ENCODE peak calls at places on chromosomes 1 and 21, in five cellular contexts. One of them, this sample, is unnamed.

GRCh38 chr1:46757256-46757955 is 38.5 kb upstream of the EFCAB14 start:
- DNase-seq in prostate gland: peak; percentile 42
- DNase-seq in ELF-1: peak; percentile 82
- DNase-seq in GM10248: no peak
- DNase-seq in stimulated activated CD4-positive, alpha-beta T cell treated with anti-CD3 and anti-CD28 coated beads, Interleukin-12 subunit alpha, Interleukin-12 subunit beta, amount 100 ng/mL, for 48 hours: no peak
- DNase-seq in this sample: peak; percentile 89

GRCh38 chr1:94723899-94724298 is 96.3 kb upstream of the SLC44A3 start:
- DNase-seq in ELF-1: no peak
- DNase-seq in prostate gland: no peak
- DNase-seq in stimulated activated CD4-positive, alpha-beta T cell treated with anti-CD3 and anti-CD28 coated beads, Interleukin-12 subunit alpha, Interleukin-12 subunit beta, amount 100 ng/mL, for 48 hours: no peak
- DNase-seq in GM10248: no peak
- DNase-seq in this sample: no peak

GRCh38 chr1:200240655-200241054 is 169.2 kb downstream of the ZNF281 start:
- DNase-seq in ELF-1: no peak
- DNase-seq in GM10248: no peak
- DNase-seq in stimulated activated CD4-positive, alpha-beta T cell treated with anti-CD3 and anti-CD28 coated beads, Interleukin-12 subunit alpha, Interleukin-12 subunit beta, amount 100 ng/mL, for 48 hours: no peak
- DNase-seq in prostate gland: no peak
- DNase-seq in this sample: no peak

GRCh38 chr1:76313304-76313703 is 238.8 kb downstream of the ST6GALNAC3 start:
- DNase-seq in prostate gland: no peak
- DNase-seq in ELF-1: no peak
- DNase-seq in stimulated activated CD4-positive, alpha-beta T cell treated with anti-CD3 and anti-CD28 coated beads, Interleukin-12 subunit alpha, Interleukin-12 subunit beta, amount 100 ng/mL, for 48 hours: no peak
- DNase-seq in GM10248: no peak
- DNase-seq in this sample: no peak

GRCh38 chr21:25934771-25935224 is 200.0 kb downstream of the GABPA start:
- DNase-seq in stimulated activated CD4-positive, alpha-beta T cell treated with anti-CD3 and anti-CD28 coated beads, Interleukin-12 subunit alpha, Interleukin-12 subunit beta, amount 100 ng/mL, for 48 hours: no peak
- DNase-seq in GM10248: no peak
- DNase-seq in prostate gland: peak; percentile 84
- DNase-seq in ELF-1: peak; percentile 18
- DNase-seq in this sample: peak; percentile 26

GRCh38 chr1:58249729-58250586 is 296.6 kb downstream of the OMA1 start:
- DNase-seq in GM10248: peak; percentile 22
- DNase-seq in stimulated activated CD4-positive, alpha-beta T cell treated with anti-CD3 and anti-CD28 coated beads, Interleukin-12 subunit alpha, Interleukin-12 subunit beta, amount 100 ng/mL, for 48 hours: no peak
- DNase-seq in prostate gland: no peak
- DNase-seq in ELF-1: peak; percentile 79
- DNase-seq in this sample: no peak

GRCh38 chr1:150692720-150693119 is 4.2 kb downstream of the GOLPH3L start:
- DNase-seq in GM10248: no peak
- DNase-seq in stimulated activated CD4-positive, alpha-beta T cell treated with anti-CD3 and anti-CD28 coated beads, Interleukin-12 subunit alpha, Interleukin-12 subunit beta, amount 100 ng/mL, for 48 hours: no peak
- DNase-seq in ELF-1: no peak
- DNase-seq in prostate gland: no peak
- DNase-seq in this sample: no peak

GRCh38 chr1:37862330-37862729 is 2.9 kb upstream of the MTF1 start:
- DNase-seq in ELF-1: no peak
- DNase-seq in prostate gland: no peak
- DNase-seq in stimulated activated CD4-positive, alpha-beta T cell treated with anti-CD3 and anti-CD28 coated beads, Interleukin-12 subunit alpha, Interleukin-12 subunit beta, amount 100 ng/mL, for 48 hours: no peak
- DNase-seq in GM10248: no peak
- DNase-seq in this sample: no peak

GRCh38 chr21:38410451-38410850 is 87.8 kb downstream of the ERG start:
- DNase-seq in GM10248: no peak
- DNase-seq in stimulated activated CD4-positive, alpha-beta T cell treated with anti-CD3 and anti-CD28 coated beads, Interleukin-12 subunit alpha, Interleukin-12 subunit beta, amount 100 ng/mL, for 48 hours: no peak
- DNase-seq in ELF-1: no peak
- DNase-seq in prostate gland: no peak
- DNase-seq in this sample: no peak

GRCh38 chr1:116711061-116711582 is 43.1 kb upstream of the CD2 start:
- DNase-seq in stimulated activated CD4-positive, alpha-beta T cell treated with anti-CD3 and anti-CD28 coated beads, Interleukin-12 subunit alpha, Interleukin-12 subunit beta, amount 100 ng/mL, for 48 hours: no peak
- DNase-seq in GM10248: no peak
- DNase-seq in ELF-1: peak; percentile 39
- DNase-seq in prostate gland: no peak
- DNase-seq in this sample: peak; percentile 51

GRCh38 chr1:226628624-226629155 is 80.1 kb downstream of the STUM start:
- DNase-seq in prostate gland: no peak
- DNase-seq in GM10248: no peak
- DNase-seq in stimulated activated CD4-positive, alpha-beta T cell treated with anti-CD3 and anti-CD28 coated beads, Interleukin-12 subunit alpha, Interleukin-12 subunit beta, amount 100 ng/mL, for 48 hours: no peak
- DNase-seq in ELF-1: no peak
- DNase-seq in this sample: no peak

GRCh38 chr1:152035406-152036315 is 1.1 kb downstream of the S100A11 start:
- DNase-seq in ELF-1: peak; percentile 55
- DNase-seq in GM10248: no peak
- DNase-seq in prostate gland: peak; percentile 49
- DNase-seq in stimulated activated CD4-positive, alpha-beta T cell treated with anti-CD3 and anti-CD28 coated beads, Interleukin-12 subunit alpha, Interleukin-12 subunit beta, amount 100 ng/mL, for 48 hours: no peak
- DNase-seq in this sample: peak; percentile 26

GRCh38 chr1:107862064-107862463 is 102.9 kb downstream of the VAV3 start:
- DNase-seq in ELF-1: no peak
- DNase-seq in prostate gland: no peak
- DNase-seq in GM10248: no peak
- DNase-seq in stimulated activated CD4-positive, alpha-beta T cell treated with anti-CD3 and anti-CD28 coated beads, Interleukin-12 subunit alpha, Interleukin-12 subunit beta, amount 100 ng/mL, for 48 hours: no peak
- DNase-seq in this sample: no peak

GRCh38 chr1:211036701-211037494 is 97.0 kb downstream of the KCNH1 start:
- DNase-seq in ELF-1: peak; percentile 11
- DNase-seq in GM10248: no peak
- DNase-seq in stimulated activated CD4-positive, alpha-beta T cell treated with anti-CD3 and anti-CD28 coated beads, Interleukin-12 subunit alpha, Interleukin-12 subunit beta, amount 100 ng/mL, for 48 hours: no peak
- DNase-seq in prostate gland: no peak
- DNase-seq in this sample: no peak

GRCh38 chr1:110503471-110503870 is 15.5 kb downstream of the KCNA10 start:
- DNase-seq in stimulated activated CD4-positive, alpha-beta T cell treated with anti-CD3 and anti-CD28 coated beads, Interleukin-12 subunit alpha, Interleukin-12 subunit beta, amount 100 ng/mL, for 48 hours: no peak
- DNase-seq in ELF-1: no peak
- DNase-seq in prostate gland: no peak
- DNase-seq in GM10248: no peak
- DNase-seq in this sample: no peak

GRCh38 chr1:207308451-207309190 is 12.9 kb upstream of the CD55 start:
- DNase-seq in stimulated activated CD4-positive, alpha-beta T cell treated with anti-CD3 and anti-CD28 coated beads, Interleukin-12 subunit alpha, Interleukin-12 subunit beta, amount 100 ng/mL, for 48 hours: no peak
- DNase-seq in prostate gland: no peak
- DNase-seq in ELF-1: no peak
- DNase-seq in GM10248: no peak
- DNase-seq in this sample: no peak

GRCh38 chr1:41474490-41475271 is 9.8 kb downstream of the EDN2 start:
- DNase-seq in stimulated activated CD4-positive, alpha-beta T cell treated with anti-CD3 and anti-CD28 coated beads, Interleukin-12 subunit alpha, Interleukin-12 subunit beta, amount 100 ng/mL, for 48 hours: no peak
- DNase-seq in ELF-1: peak; percentile 68
- DNase-seq in prostate gland: peak; percentile 75
- DNase-seq in GM10248: no peak
- DNase-seq in this sample: peak; percentile 92

GRCh38 chr1:212413902-212414327 is 771 bp downstream of the PACC1 start:
- DNase-seq in prostate gland: no peak
- DNase-seq in GM10248: peak; percentile 46
- DNase-seq in stimulated activated CD4-positive, alpha-beta T cell treated with anti-CD3 and anti-CD28 coated beads, Interleukin-12 subunit alpha, Interleukin-12 subunit beta, amount 100 ng/mL, for 48 hours: no peak
- DNase-seq in ELF-1: no peak
- DNase-seq in this sample: no peak

GRCh38 chr21:16248705-16249104 is 518.9 kb downstream of the USP25 start:
- DNase-seq in prostate gland: no peak
- DNase-seq in ELF-1: no peak
- DNase-seq in stimulated activated CD4-positive, alpha-beta T cell treated with anti-CD3 and anti-CD28 coated beads, Interleukin-12 subunit alpha, Interleukin-12 subunit beta, amount 100 ng/mL, for 48 hours: no peak
- DNase-seq in GM10248: no peak
- DNase-seq in this sample: no peak

GRCh38 chr1:93577536-93578432 is 103.9 kb downstream of the BCAR3 start:
- DNase-seq in prostate gland: no peak
- DNase-seq in GM10248: no peak
- DNase-seq in ELF-1: no peak
- DNase-seq in stimulated activated CD4-positive, alpha-beta T cell treated with anti-CD3 and anti-CD28 coated beads, Interleukin-12 subunit alpha, Interleukin-12 subunit beta, amount 100 ng/mL, for 48 hours: no peak
- DNase-seq in this sample: peak; percentile 67

GRCh38 chr1:119327436-119328155 is 41.0 kb upstream of the HAO2 start:
- DNase-seq in stimulated activated CD4-positive, alpha-beta T cell treated with anti-CD3 and anti-CD28 coated beads, Interleukin-12 subunit alpha, Interleukin-12 subunit beta, amount 100 ng/mL, for 48 hours: no peak
- DNase-seq in prostate gland: peak; percentile 68
- DNase-seq in GM10248: no peak
- DNase-seq in ELF-1: peak; percentile 94
- DNase-seq in this sample: peak; percentile 66

GRCh38 chr1:85451236-85451830 is 13.6 kb downstream of the DDAH1 start:
- DNase-seq in stimulated activated CD4-positive, alpha-beta T cell treated with anti-CD3 and anti-CD28 coated beads, Interleukin-12 subunit alpha, Interleukin-12 subunit beta, amount 100 ng/mL, for 48 hours: no peak
- DNase-seq in prostate gland: no peak
- DNase-seq in GM10248: no peak
- DNase-seq in ELF-1: no peak
- DNase-seq in this sample: no peak

GRCh38 chr21:32991299-32991850 is 34.4 kb upstream of the OLIG2 start:
- DNase-seq in prostate gland: no peak
- DNase-seq in ELF-1: no peak
- DNase-seq in stimulated activated CD4-positive, alpha-beta T cell treated with anti-CD3 and anti-CD28 coated beads, Interleukin-12 subunit alpha, Interleukin-12 subunit beta, amount 100 ng/mL, for 48 hours: no peak
- DNase-seq in GM10248: no peak
- DNase-seq in this sample: no peak

GRCh38 chr1:247409869-247410544 is 6.0 kb upstream of the NLRP3 start:
- DNase-seq in stimulated activated CD4-positive, alpha-beta T cell treated with anti-CD3 and anti-CD28 coated beads, Interleukin-12 subunit alpha, Interleukin-12 subunit beta, amount 100 ng/mL, for 48 hours: peak; percentile 28
- DNase-seq in prostate gland: no peak
- DNase-seq in ELF-1: no peak
- DNase-seq in GM10248: peak; percentile 85
- DNase-seq in this sample: no peak

GRCh38 chr21:41726970-41727783 is 39.7 kb downstream of the RIPK4 start:
- DNase-seq in stimulated activated CD4-positive, alpha-beta T cell treated with anti-CD3 and anti-CD28 coated beads, Interleukin-12 subunit alpha, Interleukin-12 subunit beta, amount 100 ng/mL, for 48 hours: no peak
- DNase-seq in ELF-1: peak; percentile 34
- DNase-seq in GM10248: no peak
- DNase-seq in prostate gland: peak; percentile 86
- DNase-seq in this sample: peak; percentile 18

GRCh38 chr1:151164732-151165280 is 896 bp downstream of the LYSMD1 start:
- DNase-seq in GM10248: no peak
- DNase-seq in stimulated activated CD4-positive, alpha-beta T cell treated with anti-CD3 and anti-CD28 coated beads, Interleukin-12 subunit alpha, Interleukin-12 subunit beta, amount 100 ng/mL, for 48 hours: no peak
- DNase-seq in prostate gland: no peak
- DNase-seq in ELF-1: no peak
- DNase-seq in this sample: no peak

GRCh38 chr1:153431928-153432327 is 15.6 kb downstream of the S100A7A start:
- DNase-seq in ELF-1: no peak
- DNase-seq in GM10248: no peak
- DNase-seq in stimulated activated CD4-positive, alpha-beta T cell treated with anti-CD3 and anti-CD28 coated beads, Interleukin-12 subunit alpha, Interleukin-12 subunit beta, amount 100 ng/mL, for 48 hours: no peak
- DNase-seq in prostate gland: no peak
- DNase-seq in this sample: no peak

GRCh38 chr1:88519156-88519555 is 164.9 kb upstream of the PKN2 start:
- DNase-seq in ELF-1: no peak
- DNase-seq in prostate gland: no peak
- DNase-seq in stimulated activated CD4-positive, alpha-beta T cell treated with anti-CD3 and anti-CD28 coated beads, Interleukin-12 subunit alpha, Interleukin-12 subunit beta, amount 100 ng/mL, for 48 hours: no peak
- DNase-seq in GM10248: no peak
- DNase-seq in this sample: no peak

GRCh38 chr1:151819951-151820623 is 11.5 kb downstream of the RORC start:
- DNase-seq in stimulated activated CD4-positive, alpha-beta T cell treated with anti-CD3 and anti-CD28 coated beads, Interleukin-12 subunit alpha, Interleukin-12 subunit beta, amount 100 ng/mL, for 48 hours: no peak
- DNase-seq in GM10248: no peak
- DNase-seq in ELF-1: no peak
- DNase-seq in prostate gland: no peak
- DNase-seq in this sample: peak; percentile 21

GRCh38 chr1:230356190-230356589 is 69.9 kb downstream of the PGBD5 start:
- DNase-seq in ELF-1: no peak
- DNase-seq in prostate gland: no peak
- DNase-seq in stimulated activated CD4-positive, alpha-beta T cell treated with anti-CD3 and anti-CD28 coated beads, Interleukin-12 subunit alpha, Interleukin-12 subunit beta, amount 100 ng/mL, for 48 hours: no peak
- DNase-seq in GM10248: no peak
- DNase-seq in this sample: no peak

GRCh38 chr1:2004867-2005266 is 1.3 kb upstream of the CFAP74 start:
- DNase-seq in prostate gland: no peak
- DNase-seq in ELF-1: no peak
- DNase-seq in stimulated activated CD4-positive, alpha-beta T cell treated with anti-CD3 and anti-CD28 coated beads, Interleukin-12 subunit alpha, Interleukin-12 subunit beta, amount 100 ng/mL, for 48 hours: no peak
- DNase-seq in GM10248: no peak
- DNase-seq in this sample: no peak

GRCh38 chr1:6971048-6971447 is 185.8 kb downstream of the CAMTA1 start:
- DNase-seq in prostate gland: no peak
- DNase-seq in GM10248: no peak
- DNase-seq in ELF-1: no peak
- DNase-seq in stimulated activated CD4-positive, alpha-beta T cell treated with anti-CD3 and anti-CD28 coated beads, Interleukin-12 subunit alpha, Interleukin-12 subunit beta, amount 100 ng/mL, for 48 hours: no peak
- DNase-seq in this sample: no peak

GRCh38 chr1:6136516-6137220 is 43.5 kb downstream of the CHD5 start:
- DNase-seq in prostate gland: no peak
- DNase-seq in stimulated activated CD4-positive, alpha-beta T cell treated with anti-CD3 and anti-CD28 coated beads, Interleukin-12 subunit alpha, Interleukin-12 subunit beta, amount 100 ng/mL, for 48 hours: no peak
- DNase-seq in ELF-1: no peak
- DNase-seq in GM10248: no peak
- DNase-seq in this sample: no peak